ENCODE peak calls at places on chromosomes 2 and 18, in six cellular contexts. J is activated T-cell treated with anti-CD3 and anti-CD28 coated beads for 24 hours, Q is IMR-90, Z is NCI-H1105 treated with DMSO at 0.1 percent for 48 hours, W is posterior cingulate gyrus, R is kidney tubule cell. A is an unnamed sample.

GRCh38 chr18:2529154-2529553 is 42.2 kb downstream of the METTL4 start:
- DNase-seq in J (no peak), Q (peak; percentile 7), Z (no peak), W (no peak), R (peak; percentile 91), A (no peak)

GRCh38 chr2:168256448-168256847 is 9.1 kb upstream of the STK39 start:
- DNase-seq in J (no peak), Q (no peak), Z (no peak), W (no peak), R (no peak), A (no peak)

GRCh38 chr18:48957136-48957535 is 6.4 kb upstream of the SMAD7 start:
- DNase-seq in J (no peak), Q (no peak), Z (no peak), W (no peak), R (no peak), A (no peak)

GRCh38 chr2:169087757-169088379 is 18.5 kb downstream of the DHRS9 start:
- DNase-seq in J (no peak), Q (no peak), Z (no peak), W (no peak), R (no peak), A (no peak)

GRCh38 chr2:206805922-206806607 is 40.7 kb downstream of the FASTKD2 start:
- DNase-seq in J (no peak), Q (no peak), Z (no peak), W (no peak), R (no peak), A (no peak)

GRCh38 chr2:217494572-217494971 is 508.2 kb downstream of the TNS1 start:
- DNase-seq in J (no peak), Q (no peak), Z (no peak), W (no peak), R (no peak), A (no peak)

GRCh38 chr2:190318514-190318913 is 1.1 kb downstream of the HIBCH start:
- DNase-seq in J (no peak), Q (no peak), Z (no peak), W (no peak), R (peak; percentile 9), A (no peak)

GRCh38 chr2:195124391-195125079 is 532.5 kb upstream of the SLC39A10 start:
- DNase-seq in J (no peak), Q (no peak), Z (no peak), W (no peak), R (no peak), A (no peak)

GRCh38 chr18:78309307-78309706 is 670.3 kb upstream of the SALL3 start:
- DNase-seq in J (no peak), Q (no peak), Z (no peak), W (no peak), R (no peak), A (no peak)

GRCh38 chr2:42334220-42334619 is 26.8 kb downstream of the COX7A2L start:
- DNase-seq in J (no peak), Q (no peak), Z (no peak), W (no peak), R (no peak), A (no peak)

GRCh38 chr18:50099725-50100414 is 95.1 kb downstream of the MYO5B start:
- DNase-seq in J (no peak), Q (peak; percentile 25), Z (no peak), W (no peak), R (peak; percentile 98), A (no peak)

GRCh38 chr2:119723784-119724467 is 35.8 kb upstream of the PTPN4 start:
- DNase-seq in J (no peak), Q (no peak), Z (no peak), W (no peak), R (peak; percentile 39), A (no peak)

GRCh38 chr2:159012142-159012541 is 43.7 kb downstream of the TANC1 start:
- DNase-seq in J (no peak), Q (no peak), Z (no peak), W (no peak), R (no peak), A (no peak)

A was measured in NCI-H748 treated with DMSO at 0.1 percent for 48 hours.